ENCODE peak calls at places on chromosomes 6 and 20, in six cellular contexts. F is Kasumi-1; T is kidney tubule cell; B is activated T-cell treated with anti-CD3 and anti-CD28 coated beads, Interleukin-2, amount 50 U/mL, for 72 hours; Y is PC-3; O is NCI-H82. M is an unnamed sample.

GRCh38 chr20:4457566-4458543 is 263.9 kb upstream of the PRND start:
- DNase-seq in B (no peak), T (peak), F (no peak), O (no peak), Y (peak), M (no peak)

GRCh38 chr6:39102024-39102820 is 12.8 kb downstream of the SAYSD1 start:
- DNase-seq in B (peak), Y (no peak), T (peak), O (peak), F (no peak), M (no peak)

GRCh38 chr20:37379967-37380828 is 34.3 kb downstream of the SRC start:
- DNase-seq in B (no peak), F (no peak), Y (peak), T (peak), O (peak), M (no peak)

GRCh38 chr6:31143148-31143547 is 4.3 kb upstream of the PSORS1C2 start:
- DNase-seq in O (peak), Y (no peak), T (peak), F (no peak), B (no peak), M (no peak)

GRCh38 chr6:151958332-151958731 is 150.8 kb downstream of the ESR1 start:
- DNase-seq in B (no peak), O (no peak), T (peak), F (no peak), Y (peak), M (no peak)

GRCh38 chr6:32369678-32370077 is 2.0 kb downstream of the TSBP1 start:
- DNase-seq in T (peak), B (peak), F (no peak), Y (peak), O (no peak), M (no peak)

GRCh38 chr20:46816097-46816496 is 78.5 kb upstream of the EYA2 start:
- DNase-seq in B (no peak), Y (no peak), O (no peak), T (no peak), F (no peak), M (no peak)

GRCh38 chr6:52508261-52508739 is 68.6 kb downstream of the TRAM2 start:
- DNase-seq in O (no peak), B (no peak), F (no peak), T (no peak), Y (no peak), M (no peak)

GRCh38 chr20:52410182-52410647 is 218.6 kb upstream of the ZFP64 start:
- DNase-seq in Y (no peak), T (peak), O (no peak), F (no peak), B (peak), M (no peak)

GRCh38 chr6:13733178-13733851 is 21.7 kb upstream of the RANBP9 start:
- DNase-seq in O (no peak), B (no peak), T (peak), Y (peak), F (no peak), M (peak)

GRCh38 chr6:106820412-106820852 is 154.1 kb downstream of the CD24 start:
- DNase-seq in F (no peak), Y (peak), B (no peak), O (no peak), T (peak), M (no peak)

GRCh38 chr20:62644802-62645496 is 2.6 kb downstream of the SLCO4A1 start:
- DNase-seq in F (no peak), Y (peak), B (no peak), T (peak), O (no peak), M (no peak)

GRCh38 chr20:44098657-44099056 is 88.3 kb downstream of the JPH2 start:
- DNase-seq in F (no peak), B (no peak), T (no peak), O (no peak), Y (no peak), M (no peak)

GRCh38 chr20:51700809-51701285 is 67.3 kb downstream of the ATP9A start:
- DNase-seq in O (peak), Y (peak), B (no peak), T (peak), F (peak), M (peak)

GRCh38 chr6:112310439-112311154 is 36.5 kb upstream of the RFPL4B start:
- DNase-seq in T (no peak), F (peak), O (no peak), B (no peak), Y (no peak), M (no peak)

GRCh38 chr6:144150673-144151009 is 324 bp downstream of the STX11 start:
- DNase-seq in F (peak), O (no peak), T (peak), B (peak), Y (peak), M (peak)

GRCh38 chr20:20573797-20574196 is 138.6 kb downstream of the RALGAPA2 start:
- DNase-seq in O (no peak), B (no peak), Y (no peak), T (no peak), F (no peak), M (no peak)

GRCh38 chr6:30591008-30591407 is 19.8 kb downstream of the ABCF1 start:
- DNase-seq in T (peak), Y (peak), B (no peak), F (no peak), O (no peak), M (peak)

GRCh38 chr6:145347256-145347655 is 388.1 kb downstream of the EPM2A start:
- DNase-seq in F (no peak), B (no peak), T (no peak), O (no peak), Y (no peak), M (no peak)

M was measured in SJCRH30.